ENCODE peak calls at places on chromosomes 12 and 14, in seven cellular contexts. Z, R, X, J, B, O and C are unnamed samples.

GRCh38 chr12:93347054-93347786 is 30.5 kb upstream of the NUDT4 start:
- DNase-seq in Z (no peak), R (no peak), X (no peak), J (no peak), B (no peak), O (no peak), C (no peak)

GRCh38 chr12:9326085-9326484 is 117.9 kb upstream of the PZP start:
- DNase-seq in Z (no peak), R (no peak), X (no peak), J (no peak), B (no peak), O (no peak), C (no peak)

GRCh38 chr12:98228619-98229538 is 286.5 kb upstream of the TMPO start:
- DNase-seq in Z (no peak), R (no peak), X (peak), J (no peak), B (no peak), O (no peak), C (no peak)

GRCh38 chr12:88946377-88946997 is 366.2 kb upstream of the KITLG start:
- DNase-seq in Z (peak), R (no peak), X (no peak), J (no peak), B (no peak), O (peak), C (no peak)

GRCh38 chr14:28780843-28781503 is 14.4 kb downstream of the FOXG1 start:
- DNase-seq in Z (no peak), R (no peak), X (no peak), J (no peak), B (no peak), O (no peak), C (no peak)

GRCh38 chr14:68544150-68544892 is 248.5 kb downstream of the ZFP36L1 start:
- DNase-seq in Z (peak), R (no peak), X (no peak), J (no peak), B (no peak), O (no peak), C (no peak)

GRCh38 chr12:47736216-47736615 is 10.9 kb upstream of the ENDOU start:
- DNase-seq in Z (no peak), R (no peak), X (no peak), J (no peak), B (no peak), O (no peak), C (no peak)

GRCh38 chr12:25716842-25717241 is 163.8 kb upstream of the LMNTD1 start:
- DNase-seq in Z (peak), R (no peak), X (no peak), J (no peak), B (no peak), O (no peak), C (no peak)

GRCh38 chr14:51609987-51610283 is 41.8 kb upstream of the FRMD6 start:
- DNase-seq in Z (peak), R (no peak), X (no peak), J (no peak), B (no peak), O (no peak), C (no peak)

GRCh38 chr14:69043598-69044267 is 64.6 kb upstream of the ACTN1 start:
- DNase-seq in Z (peak), R (no peak), X (no peak), J (no peak), B (no peak), O (peak), C (no peak)

GRCh38 chr14:69980457-69981414 is 101.5 kb downstream of the SMOC1 start:
- DNase-seq in Z (no peak), R (no peak), X (peak), J (no peak), B (no peak), O (no peak), C (no peak)

GRCh38 chr12:85509857-85510256 is 229.8 kb downstream of the ALX1 start:
- DNase-seq in Z (no peak), R (no peak), X (no peak), J (no peak), B (no peak), O (no peak), C (no peak)

GRCh38 chr12:56954956-56955355 is 2.5 kb downstream of the RDH16 start:
- DNase-seq in Z (no peak), R (no peak), X (no peak), J (no peak), B (no peak), O (no peak), C (no peak)

GRCh38 chr14:75769047-75769685 is 108.1 kb downstream of the TTLL5 start:
- DNase-seq in Z (no peak), R (no peak), X (no peak), J (no peak), B (no peak), O (no peak), C (no peak)

GRCh38 chr12:21971344-21971743 is 30.1 kb upstream of the ABCC9 start:
- DNase-seq in Z (peak), R (no peak), X (no peak), J (no peak), B (no peak), O (no peak), C (no peak)

GRCh38 chr12:46818654-46819053 is 7.1 kb downstream of the SLC38A4 start:
- DNase-seq in Z (no peak), R (no peak), X (no peak), J (no peak), B (no peak), O (no peak), C (no peak)

GRCh38 chr12:132735496-132735895 is 24.9 kb downstream of the PGAM5 start:
- DNase-seq in Z (no peak), R (no peak), X (no peak), J (no peak), B (no peak), O (no peak), C (no peak)

GRCh38 chr12:50542448-50542847 is 37.7 kb downstream of the DIP2B start:
- DNase-seq in Z (peak), R (no peak), X (peak), J (no peak), B (no peak), O (peak), C (peak)

GRCh38 chr14:91649930-91650329 is 82.0 kb downstream of the CATSPERB start:
- DNase-seq in Z (peak), R (peak), X (peak), J (no peak), B (peak), O (peak), C (peak)

GRCh38 chr12:62472472-62472871 is 5.8 kb downstream of the MON2 start:
- DNase-seq in Z (peak), R (no peak), X (no peak), J (no peak), B (no peak), O (peak), C (no peak)

GRCh38 chr12:116898675-116899074 is 12.1 kb upstream of the FBXW8 start:
- DNase-seq in Z (no peak), R (no peak), X (no peak), J (no peak), B (no peak), O (no peak), C (no peak)

GRCh38 chr14:56720703-56721426 is 89.4 kb downstream of the OTX2 start:
- DNase-seq in Z (no peak), R (no peak), X (no peak), J (no peak), B (no peak), O (no peak), C (no peak)

GRCh38 chr14:100147181-100147631 is 12.2 kb downstream of the DEGS2 start:
- DNase-seq in Z (no peak), R (peak), X (no peak), J (peak), B (peak), O (no peak), C (no peak)

GRCh38 chr14:64158608-64159007 is 135.6 kb downstream of the ESR2 start:
- DNase-seq in Z (no peak), R (no peak), X (no peak), J (no peak), B (no peak), O (no peak), C (no peak)

GRCh38 chr14:75476274-75476995 is 45.8 kb upstream of the BATF start:
- DNase-seq in Z (no peak), R (no peak), X (peak), J (no peak), B (no peak), O (no peak), C (no peak)

GRCh38 chr14:106372870-106373657 is 846.7 kb downstream of the TMEM121 start:
- DNase-seq in Z (no peak), R (peak), X (peak), J (peak), B (peak), O (peak), C (peak)

GRCh38 chr12:109131522-109132050 is 15.2 kb downstream of the ACACB start:
- DNase-seq in Z (no peak), R (no peak), X (no peak), J (no peak), B (no peak), O (no peak), C (no peak)

GRCh38 chr14:36583242-36584166 is 1.1 kb upstream of the NKX2-8 start:
- DNase-seq in Z (no peak), R (no peak), X (no peak), J (no peak), B (no peak), O (no peak), C (no peak)

GRCh38 chr12:15535287-15535895 is 213.1 kb downstream of the PTPRO start:
- DNase-seq in Z (peak), R (no peak), X (no peak), J (no peak), B (no peak), O (peak), C (no peak)

GRCh38 chr14:60488175-60488574 is 2.3 kb upstream of the C14orf39 start:
- DNase-seq in Z (no peak), R (no peak), X (peak), J (no peak), B (no peak), O (no peak), C (no peak)

GRCh38 chr12:107344035-107344808 is 250.9 kb upstream of the CRY1 start:
- DNase-seq in Z (peak), R (no peak), X (no peak), J (no peak), B (no peak), O (peak), C (no peak)

GRCh38 chr12:124481772-124482566 is 85.4 kb downstream of the NCOR2 start:
- DNase-seq in Z (no peak), R (no peak), X (no peak), J (no peak), B (no peak), O (no peak), C (no peak)

GRCh38 chr14:58426819-58427288 is 477 bp downstream of the TIMM9 start:
- DNase-seq in Z (peak), R (peak), X (peak), J (peak), B (no peak), O (peak), C (no peak)

GRCh38 chr14:92407395-92407794 is 84.4 kb downstream of the SLC24A4 start:
- DNase-seq in Z (no peak), R (no peak), X (no peak), J (no peak), B (no peak), O (no peak), C (no peak)

GRCh38 chr14:60652674-60653387 is 3.6 kb upstream of the SIX1 start:
- DNase-seq in Z (no peak), R (no peak), X (peak), J (no peak), B (no peak), O (no peak), C (no peak)